ENCODE peak calls at places on chromosomes 5 and 9, in six cellular contexts. One of them, this sample, is unnamed.

GRCh38 chr9:99259231-99259918 is 37.3 kb downstream of the SEC61B start:
- DNase-seq in kidney glomerular epithelial cell: peak
- DNase-seq in colonic mucosa: peak
- DNase-seq in activated CD4-positive, alpha-beta T cell treated with anti-CD3 and anti-CD28 coated beads for 48 hours: peak
- DNase-seq in ACHN: peak
- DNase-seq in stimulated activated CD8-positive, alpha-beta memory T cell treated with anti-CD3 and anti-CD28 coated beads, Interleukin-4, amount 100 ng/mL, for 1 hour: no peak
- DNase-seq in this sample: peak

GRCh38 chr5:65076251-65076869 is 307.6 kb downstream of the CWC27 start:
- DNase-seq in kidney glomerular epithelial cell: no peak
- DNase-seq in colonic mucosa: peak
- DNase-seq in activated CD4-positive, alpha-beta T cell treated with anti-CD3 and anti-CD28 coated beads for 48 hours: peak
- DNase-seq in ACHN: peak
- DNase-seq in stimulated activated CD8-positive, alpha-beta memory T cell treated with anti-CD3 and anti-CD28 coated beads, Interleukin-4, amount 100 ng/mL, for 1 hour: no peak
- DNase-seq in this sample: no peak

GRCh38 chr5:9348296-9348996 is 197.4 kb downstream of the SEMA5A start:
- DNase-seq in kidney glomerular epithelial cell: peak
- DNase-seq in colonic mucosa: no peak
- DNase-seq in activated CD4-positive, alpha-beta T cell treated with anti-CD3 and anti-CD28 coated beads for 48 hours: no peak
- DNase-seq in ACHN: no peak
- DNase-seq in stimulated activated CD8-positive, alpha-beta memory T cell treated with anti-CD3 and anti-CD28 coated beads, Interleukin-4, amount 100 ng/mL, for 1 hour: no peak
- DNase-seq in this sample: no peak

GRCh38 chr9:18324928-18325327 is 149.0 kb upstream of the ADAMTSL1 start:
- DNase-seq in kidney glomerular epithelial cell: no peak
- DNase-seq in colonic mucosa: no peak
- DNase-seq in activated CD4-positive, alpha-beta T cell treated with anti-CD3 and anti-CD28 coated beads for 48 hours: no peak
- DNase-seq in ACHN: no peak
- DNase-seq in stimulated activated CD8-positive, alpha-beta memory T cell treated with anti-CD3 and anti-CD28 coated beads, Interleukin-4, amount 100 ng/mL, for 1 hour: no peak
- DNase-seq in this sample: no peak

GRCh38 chr9:121559183-121559582 is 59.5 kb upstream of the GGTA1 start:
- DNase-seq in kidney glomerular epithelial cell: peak
- DNase-seq in colonic mucosa: no peak
- DNase-seq in activated CD4-positive, alpha-beta T cell treated with anti-CD3 and anti-CD28 coated beads for 48 hours: no peak
- DNase-seq in ACHN: peak
- DNase-seq in stimulated activated CD8-positive, alpha-beta memory T cell treated with anti-CD3 and anti-CD28 coated beads, Interleukin-4, amount 100 ng/mL, for 1 hour: no peak
- DNase-seq in this sample: no peak

GRCh38 chr9:137720571-137721110 is 101.8 kb downstream of the EHMT1 start:
- DNase-seq in kidney glomerular epithelial cell: no peak
- DNase-seq in colonic mucosa: no peak
- DNase-seq in activated CD4-positive, alpha-beta T cell treated with anti-CD3 and anti-CD28 coated beads for 48 hours: no peak
- DNase-seq in ACHN: no peak
- DNase-seq in stimulated activated CD8-positive, alpha-beta memory T cell treated with anti-CD3 and anti-CD28 coated beads, Interleukin-4, amount 100 ng/mL, for 1 hour: no peak
- DNase-seq in this sample: no peak

GRCh38 chr5:139711067-139711851 is 63.1 kb downstream of the CXXC5 start:
- DNase-seq in kidney glomerular epithelial cell: peak
- DNase-seq in colonic mucosa: peak
- DNase-seq in activated CD4-positive, alpha-beta T cell treated with anti-CD3 and anti-CD28 coated beads for 48 hours: peak
- DNase-seq in ACHN: peak
- DNase-seq in stimulated activated CD8-positive, alpha-beta memory T cell treated with anti-CD3 and anti-CD28 coated beads, Interleukin-4, amount 100 ng/mL, for 1 hour: no peak
- DNase-seq in this sample: peak

GRCh38 chr5:151684690-151685361 is 1.9 kb downstream of the SPARC start:
- DNase-seq in kidney glomerular epithelial cell: peak
- DNase-seq in colonic mucosa: peak
- DNase-seq in activated CD4-positive, alpha-beta T cell treated with anti-CD3 and anti-CD28 coated beads for 48 hours: no peak
- DNase-seq in ACHN: peak
- DNase-seq in stimulated activated CD8-positive, alpha-beta memory T cell treated with anti-CD3 and anti-CD28 coated beads, Interleukin-4, amount 100 ng/mL, for 1 hour: no peak
- DNase-seq in this sample: no peak

GRCh38 chr5:119368238-119368630 is 12.4 kb downstream of the TNFAIP8 start:
- DNase-seq in kidney glomerular epithelial cell: no peak
- DNase-seq in colonic mucosa: no peak
- DNase-seq in activated CD4-positive, alpha-beta T cell treated with anti-CD3 and anti-CD28 coated beads for 48 hours: peak
- DNase-seq in ACHN: no peak
- DNase-seq in stimulated activated CD8-positive, alpha-beta memory T cell treated with anti-CD3 and anti-CD28 coated beads, Interleukin-4, amount 100 ng/mL, for 1 hour: peak
- DNase-seq in this sample: no peak

GRCh38 chr9:130426883-130427282 is 17.9 kb upstream of the ASS1 start:
- DNase-seq in kidney glomerular epithelial cell: no peak
- DNase-seq in colonic mucosa: peak
- DNase-seq in activated CD4-positive, alpha-beta T cell treated with anti-CD3 and anti-CD28 coated beads for 48 hours: no peak
- DNase-seq in ACHN: peak
- DNase-seq in stimulated activated CD8-positive, alpha-beta memory T cell treated with anti-CD3 and anti-CD28 coated beads, Interleukin-4, amount 100 ng/mL, for 1 hour: no peak
- DNase-seq in this sample: no peak